ENCODE peak calls at places on chromosomes 13 and 19, in four cellular contexts. G, U, F and J are unnamed samples.
A peak's percentile ranks its signal among the peaks of the same experiment; 100 is the strongest.

GRCh38 chr19:37095859-37096258 is 17.6 kb downstream of the ZNF420 start:
- DNase-seq in G (no peak), U (no peak), F (no peak), J (no peak)

GRCh38 chr13:53473397-53473796 is 444.8 kb downstream of the OLFM4 start:
- DNase-seq in F (no peak), U (no peak), G (no peak), J (no peak)

GRCh38 chr13:70812481-70812880 is 704.2 kb upstream of the KLHL1 start:
- DNase-seq in G (no peak), F (no peak), U (no peak), J (no peak)

GRCh38 chr19:10000171-10000826 is 10.0 kb downstream of the COL5A3 start:
- DNase-seq in U (peak; percentile 57), F (peak; percentile 87), G (no peak), J (peak; percentile 84)

GRCh38 chr19:46000497-46001246 is 5.4 kb downstream of the CCDC61 start:
- DNase-seq in U (no peak), G (no peak), F (peak; percentile 88), J (peak; percentile 74)

GRCh38 chr13:29509999-29510586 is 85.4 kb downstream of the SLC7A1 start:
- DNase-seq in G (no peak), U (no peak), F (no peak), J (no peak)

GRCh38 chr19:55443045-55443823 is at the start of gene SHISA7:
- DNase-seq in F (peak; percentile 51), G (no peak), U (no peak), J (no peak)

GRCh38 chr19:40396886-40397567 is 7.0 kb upstream of the HIPK4 start:
- DNase-seq in F (no peak), G (no peak), U (no peak), J (no peak)

GRCh38 chr13:77729502-77730221 is 32.2 kb downstream of the SLAIN1 start:
- DNase-seq in U (no peak), F (no peak), G (peak; percentile 64), J (no peak)

GRCh38 chr13:105513448-105513847 is 1022.0 kb downstream of the EFNB2 start:
- DNase-seq in G (no peak), F (no peak), U (no peak), J (no peak)

GRCh38 chr13:108226184-108226583 is 8.0 kb downstream of the ABHD13 start:
- DNase-seq in U (peak; percentile 29), F (no peak), G (no peak), J (no peak)

GRCh38 chr19:2139385-2140192 is 11.8 kb downstream of the AP3D1 start:
- DNase-seq in U (no peak), G (no peak), F (no peak), J (no peak)

GRCh38 chr13:113579686-113580085 is 4.9 kb upstream of the TFDP1 start:
- DNase-seq in G (no peak), U (no peak), F (no peak), J (no peak)

GRCh38 chr13:51729853-51730553 is 74.0 kb downstream of the DHRS12 start:
- DNase-seq in G (no peak), U (peak; percentile 70), F (no peak), J (no peak)

GRCh38 chr13:61286148-61286745 is 129.4 kb downstream of the PCDH20 start:
- DNase-seq in U (peak; percentile 2), G (no peak), F (peak; percentile 4), J (peak; percentile 54)

GRCh38 chr19:41226053-41226873 is 7.2 kb downstream of the AXL start:
- DNase-seq in G (no peak), F (peak; percentile 93), U (peak; percentile 68), J (peak; percentile 70)

GRCh38 chr13:91698767-91699166 is 300.3 kb downstream of the GPC5 start:
- DNase-seq in G (no peak), F (no peak), U (no peak), J (no peak)

GRCh38 chr13:62387642-62388041 is 972.0 kb upstream of the PCDH20 start:
- DNase-seq in G (no peak), F (no peak), U (no peak), J (no peak)

GRCh38 chr13:114038211-114038613 is 64.3 kb upstream of the C13orf46 start:
- DNase-seq in F (no peak), U (no peak), G (no peak), J (no peak)

GRCh38 chr13:30744056-30744684 is 8.8 kb downstream of the ALOX5AP start:
- DNase-seq in F (peak; percentile 11), G (peak; percentile 95), U (peak; percentile 54), J (no peak)

GRCh38 chr19:29664753-29665214 is 477 bp upstream of the PLEKHF1 start:
- DNase-seq in G (no peak), F (no peak), U (no peak), J (no peak)

GRCh38 chr19:29666634-29667389 is 1.6 kb downstream of the PLEKHF1 start:
- DNase-seq in G (no peak), F (no peak), U (peak; percentile 55), J (peak; percentile 66)

GRCh38 chr19:29663861-29664752 is 1.2 kb upstream of the PLEKHF1 start:
- DNase-seq in U (no peak), F (no peak), G (no peak), J (no peak)

GRCh38 chr19:29665826-29666633 is 769 bp downstream of the PLEKHF1 start:
- DNase-seq in U (no peak), G (no peak), F (no peak), J (peak; percentile 64)

DNA sequence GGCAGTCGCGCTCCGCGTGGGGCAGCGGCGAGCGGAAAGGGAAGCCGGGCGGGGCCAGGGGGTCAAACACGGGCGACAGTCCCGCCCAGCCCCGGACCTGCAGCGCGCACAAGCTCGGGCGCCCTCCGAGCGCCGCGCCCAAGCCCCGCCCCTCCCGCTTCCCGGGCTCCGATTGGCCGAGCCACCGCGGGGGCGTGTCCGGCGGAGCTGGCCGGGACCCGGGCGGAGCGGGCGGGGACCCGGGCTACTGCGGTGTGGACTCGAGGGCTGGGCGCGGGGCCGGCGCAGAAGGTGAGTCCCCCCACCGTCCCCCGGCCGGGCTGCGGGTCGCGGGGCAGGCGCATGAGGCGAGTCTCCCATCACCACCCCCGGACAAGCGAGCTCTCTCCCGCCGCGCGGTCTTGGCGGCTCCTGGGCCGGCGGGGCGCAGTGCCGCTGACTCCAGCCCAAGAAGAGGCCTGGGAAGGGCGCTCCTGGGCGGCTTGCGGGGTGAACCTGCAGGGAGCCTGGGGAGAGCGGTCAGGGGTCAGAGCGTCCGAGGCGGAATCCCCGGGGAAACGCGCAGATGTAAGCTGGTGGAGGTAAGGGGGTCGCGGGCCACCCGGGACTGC is at the start of gene PLEKHF1:
- DNase-seq in F (peak; percentile 97), U (peak; percentile 58), G (no peak), J (peak; percentile 90)
- TF ChIP-seq CBFB in F (no peak), U (peak; percentile 9), G (no peak), J (no peak)

DNA sequence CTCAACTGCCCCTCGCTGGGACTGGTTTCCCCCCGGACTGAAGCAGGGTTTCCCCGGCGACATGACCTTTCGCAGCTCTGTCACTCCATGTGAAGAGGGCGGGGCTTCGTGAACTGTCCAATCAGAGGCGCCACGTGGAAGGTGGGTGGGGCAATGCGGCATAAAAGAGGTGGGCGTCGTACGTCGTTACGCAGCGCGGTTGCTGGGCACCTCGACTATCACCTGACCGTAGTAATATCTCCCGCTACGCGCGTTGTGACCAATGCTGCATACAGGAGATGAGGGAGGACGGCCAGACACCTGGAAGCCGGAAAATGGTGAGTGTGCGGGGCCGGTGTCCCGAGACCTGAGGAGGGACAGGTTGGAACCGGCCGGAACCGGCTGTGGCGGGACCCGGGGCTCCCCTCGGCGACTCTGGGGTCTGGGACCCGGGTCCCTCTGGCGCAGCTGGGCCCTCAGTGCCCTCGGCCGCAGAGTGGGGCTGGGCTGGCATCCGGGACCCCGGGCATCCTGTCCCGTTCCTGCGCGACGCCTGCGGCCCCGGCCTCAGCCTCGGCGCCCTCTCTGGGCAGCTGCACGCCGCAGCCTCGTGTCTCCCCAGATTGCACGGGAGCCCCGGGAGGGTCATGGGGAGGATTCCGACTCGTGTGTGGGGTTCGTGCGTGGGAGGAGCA is 32.1 kb downstream of the ZNF136 start:
- DNase-seq in G (no peak), U (no peak), F (no peak), J (peak; percentile 98)
- TF ChIP-seq CBFB in G (no peak), U (no peak), F (no peak), J (no peak)

GRCh38 chr19:6730153-6730804 is 7.1 kb downstream of the GPR108 start:
- DNase-seq in G (no peak), F (peak; percentile 96), U (peak; percentile 96), J (peak; percentile 94)

GRCh38 chr19:6730941-6731670 is 6.3 kb downstream of the GPR108 start:
- DNase-seq in U (no peak), F (no peak), G (no peak), J (no peak)

GRCh38 chr19:6725513-6726231 is 5.2 kb upstream of the C3 start:
- DNase-seq in G (no peak), F (no peak), U (peak; percentile 88), J (no peak)

GRCh38 chr19:6729573-6730152 is 7.7 kb downstream of the GPR108 start:
- DNase-seq in G (no peak), U (no peak), F (no peak), J (no peak)

DNA sequence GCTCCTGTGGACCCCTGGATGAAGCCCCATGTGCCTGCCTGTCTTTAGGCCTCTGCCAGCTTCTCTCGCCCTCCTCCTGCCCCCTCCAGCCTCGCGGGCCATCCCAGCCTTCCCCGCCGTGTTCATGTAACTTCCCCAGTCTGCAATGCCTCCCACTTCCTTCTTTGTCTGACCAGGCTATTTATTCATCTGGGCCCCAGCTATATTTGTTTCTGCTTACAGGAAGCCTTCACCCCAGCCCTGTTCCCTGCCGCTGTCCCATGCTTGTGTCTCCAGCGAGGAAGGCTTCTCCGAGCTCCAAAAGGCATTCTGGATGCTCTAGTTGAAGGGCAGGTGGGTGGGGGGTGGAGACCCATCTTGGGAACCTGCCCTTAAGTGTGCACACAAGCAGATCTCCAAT is 7.9 kb upstream of the C3 start:
- DNase-seq in U (no peak), G (no peak), F (no peak), J (no peak)
- TF ChIP-seq CBFB in U (no peak), G (no peak), F (no peak), J (no peak)

GRCh38 chr19:4376245-4376990 is 23.9 kb downstream of the SH3GL1 start:
- DNase-seq in U (no peak), F (no peak), G (no peak), J (no peak)

GRCh38 chr19:4378886-4379285 is 21.5 kb downstream of the SH3GL1 start:
- DNase-seq in F (no peak), G (no peak), U (no peak), J (no peak)

GRCh38 chr19:4376991-4377781 is 23.2 kb downstream of the SH3GL1 start:
- DNase-seq in G (no peak), U (no peak), F (no peak), J (no peak)

GRCh38 chr19:4380254-4380727 is 20.1 kb downstream of the SH3GL1 start:
- DNase-seq in F (no peak), U (no peak), G (no peak), J (no peak)

DNA sequence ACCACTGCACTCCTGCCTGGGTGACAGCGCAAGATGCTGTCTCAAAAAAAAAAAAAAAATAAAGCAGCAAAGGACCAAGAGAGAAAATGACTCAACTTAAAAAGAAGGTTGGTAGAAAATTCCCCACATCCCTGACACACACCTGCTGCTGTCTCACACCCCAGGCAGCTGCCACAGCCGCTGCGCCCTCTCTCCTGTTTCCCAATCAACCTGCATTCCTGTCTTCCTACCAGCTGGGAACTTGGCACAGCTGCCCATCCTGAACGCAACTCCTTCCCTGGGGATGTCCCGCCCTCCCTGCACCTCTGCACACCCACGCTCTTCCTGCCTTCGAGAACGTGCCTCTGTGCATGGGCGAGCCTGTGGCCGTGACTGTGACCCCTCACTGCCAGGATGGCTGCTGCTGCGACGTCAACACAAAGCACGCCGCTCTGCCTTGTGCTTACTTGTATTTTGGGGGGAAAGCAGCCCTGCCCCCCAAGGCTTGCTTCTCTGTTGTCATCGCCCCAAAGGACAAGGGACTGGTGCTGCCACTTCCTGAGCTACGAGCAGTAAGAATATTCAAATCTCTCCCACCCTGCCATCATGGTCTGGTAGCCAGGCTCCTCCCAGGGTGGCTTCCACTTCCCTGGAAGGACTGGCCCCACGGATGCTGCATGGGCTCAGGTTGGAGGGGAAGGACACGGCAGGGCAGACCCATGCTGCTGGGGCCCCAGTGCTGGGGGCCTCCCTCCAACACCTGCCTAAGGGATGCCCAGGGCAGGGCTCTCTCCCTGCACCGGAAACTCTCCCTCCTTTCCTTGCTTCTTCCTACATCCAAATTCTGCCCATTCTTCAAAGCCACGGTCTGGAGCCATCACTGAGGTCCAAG is 20.7 kb downstream of the SH3GL1 start:
- DNase-seq in U (no peak), G (peak; percentile 69), F (no peak), J (no peak)
- TF ChIP-seq CBFB in U (no peak), G (no peak), F (no peak), J (no peak)